ENCODE peak calls at places on chromosomes 12 and 14, in five cellular contexts. B, V, U, Z and T are unnamed samples.
A peak's percentile ranks its signal among the peaks of the same experiment; 100 is the strongest.

GRCh38 chr12:40672650-40673319 is 19.5 kb upstream of the CNTN1 start:
- DNase-seq in U (no peak), Z (no peak), B (no peak), V (no peak), T (no peak)

GRCh38 chr12:67269632-67270578 is 747 bp downstream of the CAND1 start:
- DNase-seq in U (no peak), Z (peak; percentile 22), B (peak; percentile 10), V (peak; percentile 50), T (peak; percentile 86)

GRCh38 chr12:98873823-98874222 is 228.7 kb downstream of the APAF1 start:
- DNase-seq in U (no peak), Z (no peak), B (no peak), V (no peak), T (no peak)

GRCh38 chr14:101889366-101889765 is 75.0 kb upstream of the DYNC1H1 start:
- DNase-seq in U (no peak), V (no peak), Z (no peak), B (no peak), T (no peak)

GRCh38 chr12:43882578-43883178 is 46.8 kb downstream of the TMEM117 start:
- DNase-seq in V (peak; percentile 20), B (peak; percentile 56), U (peak; percentile 80), Z (peak; percentile 81), T (no peak)

GRCh38 chr12:40330180-40330579 is 105.4 kb downstream of the LRRK2 start:
- DNase-seq in V (no peak), Z (no peak), B (no peak), U (no peak), T (no peak)

GRCh38 chr14:76456200-76456599 is 80.3 kb downstream of the ESRRB start:
- DNase-seq in B (peak; percentile 33), U (peak; percentile 34), V (peak; percentile 65), Z (peak; percentile 30), T (no peak)

GRCh38 chr12:115322275-115322674 is 638.3 kb upstream of the TBX3 start:
- DNase-seq in V (no peak), U (peak; percentile 34), B (peak; percentile 63), Z (peak; percentile 64), T (no peak)

GRCh38 chr12:100359822-100360221 is 2.9 kb downstream of the SLC17A8 start:
- DNase-seq in B (no peak), U (peak; percentile 10), V (no peak), Z (peak; percentile 4), T (no peak)

GRCh38 chr12:54988402-54989054 is 4.0 kb upstream of the TESPA1 start:
- DNase-seq in U (peak; percentile 52), B (peak; percentile 43), Z (peak; percentile 16), V (no peak), T (peak; percentile 91)

GRCh38 chr12:112803620-112804279 is 12.2 kb downstream of the RPH3A start:
- DNase-seq in V (no peak), B (no peak), Z (no peak), U (no peak), T (no peak)

GRCh38 chr14:99944241-99944651 is 121.0 kb upstream of the EVL start:
- DNase-seq in B (no peak), Z (no peak), U (no peak), V (no peak), T (peak; percentile 66)

GRCh38 chr12:48758186-48758585 is 30.7 kb downstream of the ADCY6 start:
- DNase-seq in U (no peak), Z (no peak), V (no peak), B (no peak), T (no peak)

GRCh38 chr12:31006416-31007152 is 67.1 kb upstream of the DDX11 start:
- DNase-seq in Z (no peak), V (no peak), U (no peak), B (no peak), T (peak; percentile 41)

GRCh38 chr12:76820888-76821482 is 57.1 kb downstream of the ZDHHC17 start:
- DNase-seq in Z (peak; percentile 52), V (peak; percentile 18), B (peak; percentile 28), U (peak; percentile 44), T (no peak)

GRCh38 chr12:28583771-28584261 is 393.6 kb downstream of the CCDC91 start:
- DNase-seq in U (peak; percentile 38), Z (no peak), B (peak; percentile 95), V (no peak), T (no peak)

GRCh38 chr14:96095581-96096476 is 56.7 kb downstream of the C14orf132 start:
- DNase-seq in U (peak; percentile 72), B (peak; percentile 99), V (no peak), Z (peak; percentile 63), T (peak; percentile 73)

GRCh38 chr14:100278702-100279101 is 27.5 kb downstream of the SLC25A29 start:
- DNase-seq in Z (peak; percentile 60), V (no peak), B (peak; percentile 69), U (peak; percentile 78), T (peak; percentile 36)

GRCh38 chr12:39003541-39004160 is 98.3 kb upstream of the CPNE8 start:
- DNase-seq in Z (no peak), U (no peak), V (no peak), B (no peak), T (no peak)

GRCh38 chr12:19869413-19869812 is 430.1 kb downstream of the AEBP2 start:
- DNase-seq in B (no peak), U (no peak), V (no peak), Z (peak; percentile 39), T (no peak)

GRCh38 chr14:100079606-100080005 is 14.4 kb downstream of the EVL start:
- DNase-seq in B (no peak), Z (peak; percentile 14), V (no peak), U (no peak), T (no peak)

GRCh38 chr14:22837059-22837749 is 819 bp downstream of the MMP14 start:
- DNase-seq in B (no peak), V (peak; percentile 61), Z (peak; percentile 68), U (peak; percentile 59), T (peak; percentile 93)

GRCh38 chr12:68530965-68531364 is 79.7 kb upstream of the RAP1B start:
- DNase-seq in Z (peak; percentile 90), V (no peak), U (peak; percentile 82), B (no peak), T (no peak)

GRCh38 chr12:107344035-107344808 is 250.9 kb upstream of the CRY1 start:
- DNase-seq in Z (peak; percentile 58), U (no peak), V (no peak), B (peak; percentile 81), T (no peak)

GRCh38 chr14:23171251-23171975 is 12.0 kb downstream of the SLC7A8 start:
- DNase-seq in V (no peak), U (no peak), B (peak; percentile 75), Z (peak; percentile 60), T (no peak)

GRCh38 chr14:31465113-31465512 is 7.8 kb upstream of the DTD2 start:
- DNase-seq in V (no peak), B (no peak), U (peak; percentile 52), Z (peak; percentile 83), T (no peak)

GRCh38 chr14:22560638-22561365 is 28.2 kb downstream of the DAD1 start:
- DNase-seq in Z (no peak), V (no peak), B (no peak), U (no peak), T (no peak)

GRCh38 chr14:63203618-63204406 is 431 bp upstream of the RHOJ start:
- DNase-seq in V (peak; percentile 59), Z (peak; percentile 98), U (peak; percentile 100), B (peak; percentile 81), T (peak; percentile 84)

GRCh38 chr12:60172696-60173095 is 576.9 kb downstream of the SLC16A7 start:
- DNase-seq in B (no peak), V (no peak), U (no peak), Z (no peak), T (no peak)

GRCh38 chr12:118685983-118686607 is 295.2 kb upstream of the SRRM4 start:
- DNase-seq in V (peak; percentile 25), Z (no peak), U (no peak), B (no peak), T (no peak)

GRCh38 chr14:75333523-75334190 is 55.0 kb downstream of the FOS start:
- DNase-seq in U (no peak), B (no peak), Z (no peak), V (no peak), T (no peak)

GRCh38 chr12:2959194-2959507 is at the start of gene TEAD4:
- DNase-seq in Z (peak; percentile 74), B (peak; percentile 75), U (peak; percentile 79), V (peak; percentile 90), T (peak; percentile 91)

GRCh38 chr12:131979606-131980005 is 29.9 kb downstream of the EP400 start:
- DNase-seq in U (no peak), B (no peak), V (no peak), Z (no peak), T (no peak)

GRCh38 chr12:7188557-7189397 is 709 bp upstream of the PEX5 start:
- DNase-seq in U (peak; percentile 82), Z (peak; percentile 62), B (peak; percentile 71), V (peak; percentile 81), T (peak; percentile 92)

GRCh38 chr12:120599672-120600537 is 18.7 kb upstream of the POP5 start:
- DNase-seq in B (no peak), V (peak; percentile 36), U (no peak), Z (no peak), T (no peak)

GRCh38 chr12:108616941-108617858 is 16.5 kb downstream of the SELPLG start:
- DNase-seq in V (no peak), B (peak; percentile 90), Z (no peak), U (no peak), T (no peak)

GRCh38 chr14:74574706-74575105 is 37.3 kb downstream of the LTBP2 start:
- DNase-seq in Z (no peak), U (no peak), B (peak; percentile 90), V (no peak), T (peak; percentile 74)